ENCODE peak calls at places on chromosomes 16 and 17, in seven cellular contexts. One of them, this sample, is unnamed.

GRCh38 chr17:16584273-16584995 is 15.4 kb upstream of the ZNF287 start:
- DNase-seq in AG04450: peak
- DNase-seq in heart left ventricle: peak
- DNase-seq in fibroblast of villous mesenchyme: peak
- DNase-seq in kidney epithelial cell: peak
- DNase-seq in breast epithelium: peak
- DNase-seq in colonic mucosa: peak
- DNase-seq in this sample: peak

GRCh38 chr17:17609121-17609520 is 17.6 kb upstream of the PEMT start:
- DNase-seq in AG04450: no peak
- DNase-seq in heart left ventricle: no peak
- DNase-seq in fibroblast of villous mesenchyme: no peak
- DNase-seq in kidney epithelial cell: no peak
- DNase-seq in breast epithelium: no peak
- DNase-seq in colonic mucosa: peak
- DNase-seq in this sample: no peak

GRCh38 chr17:75065562-75066151 is 18.6 kb downstream of the KCTD2 start:
- DNase-seq in AG04450: no peak
- DNase-seq in heart left ventricle: no peak
- DNase-seq in fibroblast of villous mesenchyme: no peak
- DNase-seq in kidney epithelial cell: no peak
- DNase-seq in breast epithelium: no peak
- DNase-seq in colonic mucosa: no peak
- DNase-seq in this sample: peak

GRCh38 chr16:80122155-80122554 is 418.6 kb upstream of the DYNLRB2 start:
- DNase-seq in AG04450: no peak
- DNase-seq in heart left ventricle: peak
- DNase-seq in fibroblast of villous mesenchyme: peak
- DNase-seq in kidney epithelial cell: no peak
- DNase-seq in breast epithelium: no peak
- DNase-seq in colonic mucosa: peak
- DNase-seq in this sample: peak

GRCh38 chr17:61317779-61318178 is 81.9 kb upstream of the TBX2 start:
- DNase-seq in AG04450: no peak
- DNase-seq in heart left ventricle: no peak
- DNase-seq in fibroblast of villous mesenchyme: no peak
- DNase-seq in kidney epithelial cell: no peak
- DNase-seq in breast epithelium: no peak
- DNase-seq in colonic mucosa: no peak
- DNase-seq in this sample: no peak

GRCh38 chr16:35565626-35566025 is 2106.2 kb downstream of the TP53TG3F start:
- DNase-seq in AG04450: no peak
- DNase-seq in heart left ventricle: no peak
- DNase-seq in fibroblast of villous mesenchyme: no peak
- DNase-seq in kidney epithelial cell: no peak
- DNase-seq in breast epithelium: no peak
- DNase-seq in colonic mucosa: no peak
- DNase-seq in this sample: no peak

GRCh38 chr17:18008496-18009268 is 30.3 kb downstream of the ATPAF2 start:
- DNase-seq in AG04450: no peak
- DNase-seq in heart left ventricle: no peak
- DNase-seq in fibroblast of villous mesenchyme: no peak
- DNase-seq in kidney epithelial cell: no peak
- DNase-seq in breast epithelium: no peak
- DNase-seq in colonic mucosa: no peak
- DNase-seq in this sample: no peak

GRCh38 chr16:29719063-29719462 is 26.7 kb downstream of the C16orf54 start:
- DNase-seq in AG04450: no peak
- DNase-seq in heart left ventricle: no peak
- DNase-seq in fibroblast of villous mesenchyme: no peak
- DNase-seq in kidney epithelial cell: no peak
- DNase-seq in breast epithelium: no peak
- DNase-seq in colonic mucosa: no peak
- DNase-seq in this sample: no peak

GRCh38 chr16:68267612-68268405 is 3.5 kb downstream of the SLC7A6 start:
- DNase-seq in AG04450: no peak
- DNase-seq in heart left ventricle: no peak
- DNase-seq in fibroblast of villous mesenchyme: no peak
- DNase-seq in kidney epithelial cell: no peak
- DNase-seq in breast epithelium: no peak
- DNase-seq in colonic mucosa: peak
- DNase-seq in this sample: no peak

GRCh38 chr16:675884-676564 is 553 bp downstream of the RHBDL1 start:
- DNase-seq in AG04450: no peak
- DNase-seq in heart left ventricle: no peak
- DNase-seq in fibroblast of villous mesenchyme: no peak
- DNase-seq in kidney epithelial cell: no peak
- DNase-seq in breast epithelium: no peak
- DNase-seq in colonic mucosa: no peak
- DNase-seq in this sample: no peak
- H3K4me3 ChIP-seq in AG04450: peak
- H3K4me3 ChIP-seq in heart left ventricle: peak
- H3K4me3 ChIP-seq in fibroblast of villous mesenchyme: peak
- H3K4me3 ChIP-seq in kidney epithelial cell: peak
- H3K4me3 ChIP-seq in breast epithelium: peak
- H3K4me3 ChIP-seq in colonic mucosa: peak
- H3K4me3 ChIP-seq in this sample: peak

GRCh38 chr16:57999366-57999970 is 1.0 kb downstream of the ZNF319 start:
- DNase-seq in AG04450: no peak
- DNase-seq in heart left ventricle: no peak
- DNase-seq in fibroblast of villous mesenchyme: peak
- DNase-seq in kidney epithelial cell: no peak
- DNase-seq in breast epithelium: no peak
- DNase-seq in colonic mucosa: no peak
- DNase-seq in this sample: peak
- TF ChIP-seq CTCF in AG04450: no peak
- TF ChIP-seq CTCF in heart left ventricle: no peak
- TF ChIP-seq CTCF in fibroblast of villous mesenchyme: no peak
- TF ChIP-seq CTCF in kidney epithelial cell: peak
- TF ChIP-seq CTCF in breast epithelium: no peak
- TF ChIP-seq CTCF in colonic mucosa: no peak
- TF ChIP-seq CTCF in this sample: peak

GRCh38 chr17:82882715-82883446 is 43.1 kb upstream of the ZNF750 start:
- DNase-seq in AG04450: no peak
- DNase-seq in heart left ventricle: peak
- DNase-seq in fibroblast of villous mesenchyme: no peak
- DNase-seq in kidney epithelial cell: no peak
- DNase-seq in breast epithelium: no peak
- DNase-seq in colonic mucosa: peak
- DNase-seq in this sample: no peak
- H3K4me3 ChIP-seq in AG04450: no peak
- H3K4me3 ChIP-seq in heart left ventricle: no peak
- H3K4me3 ChIP-seq in fibroblast of villous mesenchyme: no peak
- H3K4me3 ChIP-seq in kidney epithelial cell: no peak
- H3K4me3 ChIP-seq in breast epithelium: no peak
- H3K4me3 ChIP-seq in colonic mucosa: no peak
- H3K4me3 ChIP-seq in this sample: no peak

GRCh38 chr17:31437720-31438400 is 46.4 kb downstream of the RAB11FIP4 start:
- DNase-seq in AG04450: no peak
- DNase-seq in heart left ventricle: no peak
- DNase-seq in fibroblast of villous mesenchyme: no peak
- DNase-seq in kidney epithelial cell: no peak
- DNase-seq in breast epithelium: no peak
- DNase-seq in colonic mucosa: no peak
- DNase-seq in this sample: no peak
- TF ChIP-seq CTCF in AG04450: no peak
- TF ChIP-seq CTCF in heart left ventricle: no peak
- TF ChIP-seq CTCF in fibroblast of villous mesenchyme: no peak
- TF ChIP-seq CTCF in kidney epithelial cell: no peak
- TF ChIP-seq CTCF in breast epithelium: no peak
- TF ChIP-seq CTCF in colonic mucosa: no peak
- TF ChIP-seq CTCF in this sample: no peak

GRCh38 chr17:81422776-81423697 is 27.8 kb downstream of the BAHCC1 start:
- DNase-seq in AG04450: peak
- DNase-seq in heart left ventricle: peak
- DNase-seq in fibroblast of villous mesenchyme: peak
- DNase-seq in kidney epithelial cell: peak
- DNase-seq in breast epithelium: peak
- DNase-seq in colonic mucosa: no peak
- DNase-seq in this sample: peak
- H3K4me3 ChIP-seq in AG04450: peak
- H3K4me3 ChIP-seq in heart left ventricle: no peak
- H3K4me3 ChIP-seq in fibroblast of villous mesenchyme: peak
- H3K4me3 ChIP-seq in kidney epithelial cell: peak
- H3K4me3 ChIP-seq in breast epithelium: peak
- H3K4me3 ChIP-seq in colonic mucosa: no peak
- H3K4me3 ChIP-seq in this sample: peak

DNA sequence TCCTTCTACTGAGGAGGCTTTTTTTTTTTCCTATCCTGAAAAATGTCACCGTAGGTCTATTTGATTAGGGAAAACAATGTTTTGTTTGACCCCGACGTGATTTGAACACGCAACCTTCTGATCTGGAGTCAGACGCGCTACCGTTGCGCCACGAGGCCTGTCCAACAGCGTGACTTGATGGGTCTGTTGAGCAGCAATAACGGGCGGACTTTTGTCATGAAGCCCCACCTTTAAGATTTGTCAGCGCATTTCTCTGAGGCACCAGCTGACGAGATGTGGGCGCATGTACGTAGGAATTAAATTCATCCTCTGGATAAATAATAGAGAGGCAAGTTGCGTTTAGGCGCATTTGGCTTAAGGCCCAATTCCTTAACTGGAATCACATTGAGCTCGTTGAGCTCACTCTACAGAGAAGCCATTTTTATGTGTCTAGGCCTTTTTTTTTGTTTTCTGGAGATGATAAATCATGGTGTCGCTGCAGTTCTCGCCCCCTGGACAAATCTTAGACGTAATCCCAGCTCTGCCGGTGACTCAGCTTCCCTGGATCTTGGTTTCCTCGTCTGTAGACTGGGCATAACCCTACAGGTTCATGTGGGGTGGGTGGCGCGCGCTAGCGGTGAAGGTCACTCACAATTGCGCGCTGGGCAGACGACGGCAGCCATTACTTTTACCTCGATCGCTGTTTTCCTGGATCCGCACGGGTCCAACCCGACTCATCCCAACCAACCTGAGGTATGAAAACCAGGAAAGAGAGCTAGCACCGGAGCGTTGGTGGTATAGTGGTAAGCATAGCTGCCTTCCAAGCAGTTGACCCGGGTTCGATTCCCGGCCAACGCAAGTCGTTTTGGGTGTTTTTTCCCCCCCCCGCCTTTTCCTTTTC is 10.6 kb upstream of the AURKB start:
- DNase-seq in AG04450: peak
- DNase-seq in heart left ventricle: peak
- DNase-seq in fibroblast of villous mesenchyme: peak
- DNase-seq in kidney epithelial cell: peak
- DNase-seq in breast epithelium: peak
- DNase-seq in colonic mucosa: peak
- DNase-seq in this sample: peak
- TF ChIP-seq CTCF in AG04450: no peak
- TF ChIP-seq CTCF in heart left ventricle: no peak
- TF ChIP-seq CTCF in fibroblast of villous mesenchyme: no peak
- TF ChIP-seq CTCF in kidney epithelial cell: no peak
- TF ChIP-seq CTCF in breast epithelium: peak
- TF ChIP-seq CTCF in colonic mucosa: no peak
- TF ChIP-seq CTCF in this sample: no peak

DNA sequence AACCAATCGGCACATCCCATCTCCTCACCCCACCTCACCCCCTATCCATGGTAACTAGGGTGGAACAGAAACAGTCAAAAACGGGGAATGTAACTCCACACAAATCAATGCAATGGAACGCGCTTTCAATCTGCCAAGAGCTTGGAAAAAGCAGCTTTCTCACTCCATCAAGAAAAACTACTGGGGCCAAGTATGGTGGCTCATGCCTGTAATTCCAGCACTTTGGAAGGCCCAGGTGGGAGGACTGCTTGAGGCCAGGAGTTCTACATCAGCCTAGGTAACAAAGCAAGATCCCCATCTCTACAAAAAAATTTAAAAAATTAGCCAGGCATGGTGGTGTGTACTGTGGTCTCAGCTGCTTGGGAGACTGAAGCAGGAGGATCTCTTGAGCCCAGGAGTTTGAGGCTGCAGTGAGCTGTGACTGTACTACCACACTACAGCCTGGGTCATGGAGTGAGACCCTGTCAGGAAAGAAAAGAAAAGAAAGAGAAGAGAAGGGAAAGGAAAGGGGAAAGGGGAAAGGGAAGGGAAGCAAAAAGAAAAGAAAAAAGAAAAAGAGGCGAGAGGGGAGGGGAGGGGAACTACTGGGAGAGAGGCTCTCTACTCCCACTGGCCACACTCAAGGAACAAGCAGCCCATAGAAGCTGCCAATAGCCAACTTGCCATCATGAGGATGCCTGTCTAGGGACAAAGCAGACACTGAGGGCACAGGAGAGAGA is 38.9 kb downstream of the ARHGAP17 start:
- DNase-seq in AG04450: no peak
- DNase-seq in heart left ventricle: no peak
- DNase-seq in fibroblast of villous mesenchyme: no peak
- DNase-seq in kidney epithelial cell: no peak
- DNase-seq in breast epithelium: no peak
- DNase-seq in colonic mucosa: no peak
- DNase-seq in this sample: no peak
- H3K4me3 ChIP-seq in AG04450: no peak
- H3K4me3 ChIP-seq in heart left ventricle: no peak
- H3K4me3 ChIP-seq in fibroblast of villous mesenchyme: no peak
- H3K4me3 ChIP-seq in kidney epithelial cell: no peak
- H3K4me3 ChIP-seq in breast epithelium: no peak
- H3K4me3 ChIP-seq in colonic mucosa: no peak
- H3K4me3 ChIP-seq in this sample: no peak

DNA sequence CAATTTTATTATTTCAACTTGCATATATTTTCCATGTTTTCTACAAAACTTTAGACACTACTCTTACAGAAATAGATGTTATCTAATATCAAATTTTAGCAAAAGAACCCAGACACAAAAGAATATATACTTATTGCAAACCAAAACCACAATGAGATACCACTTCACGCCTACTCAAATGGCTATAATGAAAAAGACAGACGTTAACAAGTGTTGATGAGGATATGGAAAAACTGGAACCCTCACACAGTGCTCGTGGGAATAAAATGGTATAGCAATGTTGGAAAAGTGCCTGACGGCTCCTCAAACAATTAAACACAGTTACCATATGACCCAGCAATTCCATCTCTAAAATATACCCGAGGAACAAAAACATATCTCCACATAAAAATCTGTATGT is 27.1 kb downstream of the USP31 start:
- DNase-seq in AG04450: no peak
- DNase-seq in heart left ventricle: no peak
- DNase-seq in fibroblast of villous mesenchyme: no peak
- DNase-seq in kidney epithelial cell: no peak
- DNase-seq in breast epithelium: no peak
- DNase-seq in colonic mucosa: no peak
- DNase-seq in this sample: no peak
- TF ChIP-seq CTCF in AG04450: no peak
- TF ChIP-seq CTCF in heart left ventricle: no peak
- TF ChIP-seq CTCF in fibroblast of villous mesenchyme: no peak
- TF ChIP-seq CTCF in kidney epithelial cell: no peak
- TF ChIP-seq CTCF in breast epithelium: no peak
- TF ChIP-seq CTCF in colonic mucosa: no peak
- TF ChIP-seq CTCF in this sample: no peak

GRCh38 chr17:2689411-2690164 is 22.0 kb downstream of the CLUH start:
- DNase-seq in AG04450: no peak
- DNase-seq in heart left ventricle: peak
- DNase-seq in fibroblast of villous mesenchyme: no peak
- DNase-seq in kidney epithelial cell: no peak
- DNase-seq in breast epithelium: no peak
- DNase-seq in colonic mucosa: no peak
- DNase-seq in this sample: no peak
- H3K4me3 ChIP-seq in AG04450: no peak
- H3K4me3 ChIP-seq in heart left ventricle: peak
- H3K4me3 ChIP-seq in fibroblast of villous mesenchyme: no peak
- H3K4me3 ChIP-seq in kidney epithelial cell: no peak
- H3K4me3 ChIP-seq in breast epithelium: no peak
- H3K4me3 ChIP-seq in colonic mucosa: no peak
- H3K4me3 ChIP-seq in this sample: no peak

This sample was measured in fibroblast of pulmonary artery.